ENCODE peak calls at places on chromosome 22, in seven cellular contexts. J is SK-N-DZ, C is glutamatergic neuron, G is KG1, E is HT1080, B is sigmoid colon, Y is lung microvascular endothelial cell. K is an unnamed sample.

GRCh38 chr22:42270512-42271190 is at the start of gene TCF20:
- DNase-seq in J (peak; percentile 77), C (peak; percentile 73), G (peak; percentile 7), E (peak; percentile 50), B (peak; percentile 86), Y (peak; percentile 75), K (peak; percentile 81)

GRCh38 chr22:22710719-22711531 is 66.5 kb downstream of the GGTLC2 start:
- DNase-seq in J (peak; percentile 25), C (peak; percentile 73), G (peak; percentile 14), E (no peak), B (no peak), Y (peak; percentile 24), K (peak; percentile 81)

GRCh38 chr22:19289475-19290161 is 1.9 kb downstream of the CLTCL1 start:
- DNase-seq in J (no peak), C (no peak), G (no peak), E (peak; percentile 87), B (no peak), Y (no peak), K (no peak)

GRCh38 chr22:32312748-32313147 is 44.9 kb upstream of the RFPL3 start:
- DNase-seq in J (no peak), C (no peak), G (no peak), E (no peak), B (no peak), Y (no peak), K (no peak)

GRCh38 chr22:32411388-32411787 is 659 bp downstream of the RTCB start:
- DNase-seq in J (no peak), C (no peak), G (no peak), E (no peak), B (no peak), Y (peak; percentile 37), K (no peak)

GRCh38 chr22:22099833-22100812 is 117.5 kb upstream of the TOP3B start:
- DNase-seq in J (no peak), C (no peak), G (no peak), E (peak; percentile 23), B (no peak), Y (peak; percentile 50), K (no peak)

GRCh38 chr22:46054091-46054877 is 77.3 kb upstream of the WNT7B start:
- DNase-seq in J (no peak), C (no peak), G (no peak), E (peak; percentile 71), B (peak; percentile 90), Y (peak; percentile 84), K (no peak)

GRCh38 chr22:48629631-48630443 is 1197.8 kb downstream of the BRD1 start:
- DNase-seq in J (no peak), C (no peak), G (no peak), E (no peak), B (no peak), Y (no peak), K (no peak)

GRCh38 chr22:46728470-46728869 is 9.6 kb downstream of the CERK start:
- DNase-seq in J (no peak), C (no peak), G (no peak), E (no peak), B (no peak), Y (no peak), K (no peak)

GRCh38 chr22:35648066-35649025 is at the start of gene APOL6:
- DNase-seq in J (no peak), C (no peak), G (peak; percentile 46), E (peak; percentile 58), B (peak; percentile 74), Y (peak; percentile 79), K (no peak)

GRCh38 chr22:36079041-36079440 is 50.4 kb upstream of the RBFOX2 start:
- DNase-seq in J (no peak), C (no peak), G (no peak), E (no peak), B (no peak), Y (no peak), K (no peak)

GRCh38 chr22:37995460-37995859 is 11.1 kb upstream of the SOX10 start:
- DNase-seq in J (no peak), C (no peak), G (no peak), E (no peak), B (no peak), Y (no peak), K (no peak)

K was measured in nephron progenitor cell.